ENCODE peak calls at places on chromosomes 11 and 22, in five cellular contexts. Q is esophagus muscularis mucosa, Z is adrenal gland, O is testis, Y is NB4. T is an unnamed sample.

GRCh38 chr11:117226388-117227385 is 5.2 kb downstream of the PCSK7 start:
- DNase-seq in Q (no peak), Z (peak; percentile 70), O (peak; percentile 60), Y (peak; percentile 86), T (peak; percentile 54)

GRCh38 chr11:76574406-76574805 is 96.1 kb downstream of the LRRC32 start:
- DNase-seq in Q (no peak), Z (no peak), O (no peak), Y (no peak), T (no peak)

GRCh38 chr22:17230239-17230638 is 11.0 kb upstream of the ADA2 start:
- DNase-seq in Q (no peak), Z (no peak), O (no peak), Y (peak; percentile 38), T (no peak)

GRCh38 chr11:57668467-57668890 is 565 bp downstream of the ZDHHC5 start:
- DNase-seq in Q (no peak), Z (peak; percentile 28), O (no peak), Y (peak; percentile 56), T (peak; percentile 40)

GRCh38 chr11:12802418-12803085 is 128.3 kb downstream of the TEAD1 start:
- DNase-seq in Q (no peak), Z (peak; percentile 53), O (no peak), Y (no peak), T (peak; percentile 84)

GRCh38 chr11:115420524-115420923 is 83.7 kb downstream of the CADM1 start:
- DNase-seq in Q (no peak), Z (no peak), O (no peak), Y (no peak), T (no peak)

GRCh38 chr22:38868886-38869381 is 3.1 kb downstream of the CBX6 start:
- DNase-seq in Q (no peak), Z (peak; percentile 81), O (peak; percentile 88), Y (peak; percentile 78), T (peak; percentile 82)

GRCh38 chr11:122038543-122038942 is 77.5 kb downstream of the BLID start:
- DNase-seq in Q (no peak), Z (no peak), O (no peak), Y (no peak), T (no peak)

GRCh38 chr22:19817561-19818263 is 37.0 kb downstream of the GNB1L start:
- DNase-seq in Q (no peak), Z (no peak), O (peak; percentile 10), Y (no peak), T (no peak)

GRCh38 chr11:112588252-112588668 is 327.6 kb upstream of the PLET1 start:
- DNase-seq in Q (peak; percentile 92), Z (peak; percentile 70), O (peak; percentile 84), Y (peak; percentile 77), T (peak; percentile 44)

GRCh38 chr11:15688351-15688792 is 573.6 kb downstream of the INSC start:
- DNase-seq in Q (peak; percentile 62), Z (peak; percentile 53), O (peak; percentile 71), Y (no peak), T (no peak)

GRCh38 chr11:77113382-77114088 is 10.9 kb downstream of the OMP start:
- DNase-seq in Q (no peak), Z (no peak), O (peak; percentile 67), Y (peak; percentile 38), T (no peak)

GRCh38 chr22:46234851-46235437 is 15.1 kb downstream of the CDPF1 start:
- DNase-seq in Q (no peak), Z (no peak), O (peak; percentile 34), Y (no peak), T (no peak)

DNA sequence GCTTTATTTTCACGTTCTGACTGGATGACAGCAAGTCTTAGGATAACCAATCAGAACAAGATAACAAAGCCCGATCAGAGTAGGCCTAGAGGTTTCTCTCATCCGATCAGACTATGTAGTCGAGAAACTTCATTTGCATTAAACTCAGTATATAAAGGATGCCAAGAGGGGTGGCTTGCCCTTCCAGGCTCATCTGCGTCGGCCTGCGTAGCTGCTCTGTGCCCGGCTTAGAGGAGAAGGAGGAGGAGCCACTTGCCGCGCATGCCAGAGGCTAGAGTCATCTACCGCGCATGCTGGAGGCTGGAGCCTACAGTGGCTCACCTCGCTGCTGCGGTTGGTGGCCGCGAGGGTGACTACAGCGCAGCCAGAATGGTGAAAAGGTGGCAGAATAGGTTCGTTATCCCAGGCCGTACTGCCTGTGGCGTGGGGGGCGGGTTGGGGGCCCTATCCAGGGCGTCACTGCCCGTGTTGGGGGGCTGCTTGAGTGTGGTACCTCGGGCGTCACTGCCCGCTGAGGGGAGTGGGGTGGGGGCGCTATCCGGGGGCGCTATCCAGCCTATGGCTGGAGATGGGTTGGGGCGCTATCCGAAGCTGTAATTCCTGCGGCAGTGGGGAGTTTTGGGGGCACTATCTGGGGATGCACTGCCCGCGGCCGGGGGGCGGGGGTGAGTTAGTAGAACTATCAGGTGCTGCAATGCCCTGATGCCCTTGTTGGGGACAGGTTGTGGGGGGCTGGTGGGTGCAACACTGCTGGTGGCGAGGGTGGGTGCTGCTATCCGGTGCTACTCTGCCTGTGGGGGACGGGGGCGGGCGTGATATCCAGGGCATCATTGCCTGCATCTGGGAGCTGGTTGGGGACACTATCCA is at the start of gene RFPL2:
- DNase-seq in Q (peak; percentile 72), Z (no peak), O (peak; percentile 51), Y (peak; percentile 82), T (peak; percentile 32)
- TF ChIP-seq POLR2A in Q (no peak), Z (no peak), O (no peak), Y (no peak), T (no peak)

DNA sequence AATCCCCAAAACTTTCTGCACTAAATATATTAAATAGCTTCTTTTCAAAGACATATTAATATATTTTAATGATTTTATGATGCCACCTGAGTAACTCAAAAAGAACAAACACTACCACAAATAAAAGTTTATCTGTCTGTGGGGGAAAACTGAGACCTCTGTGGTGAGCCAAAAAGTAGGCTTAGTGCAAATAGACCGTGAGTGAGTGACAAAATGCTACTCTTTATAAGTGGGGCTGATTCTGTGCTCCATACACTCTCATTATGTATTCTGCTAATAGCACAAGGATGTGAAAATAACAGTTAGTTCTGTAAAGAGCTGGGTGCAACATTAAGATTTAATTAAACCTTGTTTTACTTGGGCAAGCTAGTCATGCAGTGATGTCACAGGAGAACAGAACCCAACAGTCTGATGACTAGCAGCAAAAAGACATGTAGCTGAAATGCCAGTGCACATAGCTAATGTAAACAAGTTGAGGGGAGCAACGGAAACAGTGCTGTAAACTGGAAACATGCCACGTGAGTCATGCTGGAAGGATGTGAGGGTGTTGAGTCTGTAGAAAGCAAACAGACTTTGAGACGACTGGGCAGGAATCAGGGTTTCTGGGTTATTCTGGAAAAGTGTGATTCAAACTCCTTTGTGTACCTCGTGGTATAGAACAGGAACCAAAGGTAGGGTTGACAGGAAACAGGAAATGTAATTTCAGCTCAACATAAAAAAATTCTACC is 1130.4 kb downstream of the LRRC4C start:
- DNase-seq in Q (no peak), Z (peak; percentile 50), O (no peak), Y (peak; percentile 4), T (peak; percentile 21)
- TF ChIP-seq POLR2A in Q (no peak), Z (no peak), O (no peak), Y (no peak), T (no peak)

GRCh38 chr22:41831383-41831782 is 1.5 kb upstream of the SREBF2 start:
- DNase-seq in Q (no peak), Z (no peak), O (no peak), Y (peak; percentile 59), T (no peak)

GRCh38 chr22:41833369-41834004 is 582 bp downstream of the SREBF2 start:
- DNase-seq in Q (no peak), Z (peak; percentile 55), O (peak; percentile 62), Y (peak; percentile 61), T (peak; percentile 57)

GRCh38 chr22:41831828-41832552 is 915 bp upstream of the SREBF2 start:
- DNase-seq in Q (no peak), Z (no peak), O (no peak), Y (peak; percentile 20), T (no peak)

GRCh38 chr22:41834005-41834975 is 1.4 kb downstream of the SREBF2 start:
- DNase-seq in Q (no peak), Z (no peak), O (no peak), Y (peak; percentile 39), T (no peak)

DNA sequence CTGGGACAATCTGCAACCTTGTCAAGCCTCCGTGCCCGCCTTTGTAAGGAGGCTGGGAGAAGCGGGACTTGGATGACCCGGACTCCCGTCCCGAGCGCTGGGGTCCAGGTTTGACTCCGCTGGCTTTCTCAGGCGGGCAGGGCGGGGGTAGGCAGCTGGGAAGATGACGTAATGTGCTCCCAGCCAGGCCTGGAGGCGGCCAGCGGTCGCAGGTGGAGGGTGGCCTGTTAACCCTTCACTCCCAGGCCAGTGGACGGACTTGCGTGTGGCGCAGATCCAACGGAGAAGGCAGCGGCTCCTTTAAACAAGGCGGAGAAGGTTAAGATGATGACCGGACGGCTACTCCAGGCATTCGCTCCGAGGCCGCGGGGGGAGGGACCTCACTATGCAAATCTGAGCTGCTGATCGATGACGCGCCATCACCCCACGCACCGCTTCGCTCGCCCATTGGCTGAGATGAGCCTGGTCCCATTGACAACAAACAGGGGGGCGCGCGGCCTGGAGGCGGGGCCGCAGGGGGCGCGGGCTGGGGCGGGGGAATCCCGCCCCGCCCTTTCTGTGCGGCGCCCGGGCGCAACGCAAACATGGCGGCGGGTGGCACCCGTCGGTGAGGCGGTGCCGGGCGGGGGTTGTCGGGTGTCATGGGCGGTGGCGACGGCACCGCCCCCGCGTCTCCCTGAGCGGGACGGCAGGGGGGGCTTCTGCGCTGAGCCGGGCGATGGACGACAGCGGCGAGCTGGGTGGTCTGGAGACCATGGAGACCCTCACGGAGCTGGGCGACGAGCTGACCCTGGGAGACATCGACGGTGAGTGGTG is at the start of gene SREBF2:
- DNase-seq in Q (peak; percentile 100), Z (peak; percentile 100), O (peak; percentile 100), Y (peak; percentile 100), T (peak; percentile 100)
- TF ChIP-seq POLR2A in Q (peak; percentile 67), Z (peak; percentile 88), O (peak; percentile 22), Y (peak; percentile 42), T (peak; percentile 86)

DNA sequence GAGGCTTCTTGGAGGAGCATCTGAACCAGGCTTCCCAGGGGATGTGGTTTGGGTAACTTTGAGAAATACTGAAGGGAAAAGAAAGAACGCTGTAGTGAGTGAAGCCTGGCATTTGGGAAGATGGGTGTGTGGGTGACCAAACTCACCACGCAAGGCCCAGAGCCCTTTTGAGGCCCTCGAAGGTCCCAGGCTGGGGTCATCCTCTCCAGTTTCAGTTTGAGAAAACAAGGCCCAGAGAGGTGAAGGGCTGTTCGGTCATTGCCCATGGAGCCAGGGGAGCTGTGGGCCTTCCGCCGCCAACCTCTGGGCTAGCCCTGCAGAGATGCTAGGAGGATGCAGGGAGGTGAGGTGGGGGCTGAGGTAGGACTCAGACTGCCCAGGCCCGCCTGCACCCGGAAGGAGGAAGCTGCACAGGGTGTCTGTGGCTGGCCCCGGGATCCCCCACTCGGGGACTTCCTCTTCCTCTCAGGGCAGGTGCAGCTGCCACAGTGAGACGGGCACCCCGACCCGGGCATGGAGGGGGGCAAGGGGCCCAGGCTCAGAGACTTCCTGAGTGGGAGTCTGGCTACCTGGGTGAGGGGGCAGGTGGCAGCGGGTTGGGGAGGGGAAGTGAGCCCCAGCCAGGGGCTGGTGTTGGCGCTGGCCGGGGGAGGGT is at the start of gene CCDC88B:
- DNase-seq in Q (no peak), Z (peak; percentile 51), O (no peak), Y (peak; percentile 78), T (peak; percentile 85)
- TF ChIP-seq POLR2A in Q (no peak), Z (no peak), O (no peak), Y (no peak), T (no peak)

GRCh38 chr11:68684385-68685356 is at the start of gene GAL:
- DNase-seq in Q (no peak), Z (no peak), O (no peak), Y (peak; percentile 76), T (no peak)
- TF ChIP-seq POLR2A in Q (no peak), Z (no peak), O (no peak), Y (peak; percentile 73), T (no peak)

GRCh38 chr11:130979386-130979972 is 63.2 kb upstream of the SNX19 start:
- DNase-seq in Q (no peak), Z (no peak), O (no peak), Y (peak; percentile 21), T (no peak)
- TF ChIP-seq POLR2A in Q (no peak), Z (no peak), O (no peak), Y (no peak), T (no peak)